ENCODE peak calls at places on chromosomes 3 and 15, in nine cellular contexts. Y, R, M, F, L, G, O, X and H are unnamed samples.

GRCh38 chr3:177196473-177197040 is 725 bp downstream of the TBL1XR1 start:
- DNase-seq in L (peak; percentile 24), Y (peak; percentile 68), G (no peak), O (peak; percentile 53), X (peak; percentile 35), R (no peak), M (no peak), F (no peak), H (no peak)

GRCh38 chr3:59515936-59516335 is 466.1 kb upstream of the CFAP20DC start:
- DNase-seq in X (no peak), O (no peak), L (no peak), Y (peak; percentile 41), F (no peak), G (no peak), M (no peak), R (no peak), H (no peak)

GRCh38 chr3:38549486-38549885 is 53.3 kb downstream of the EXOG start:
- DNase-seq in X (peak; percentile 22), F (no peak), L (no peak), M (no peak), G (no peak), O (no peak), R (no peak), Y (peak; percentile 20), H (no peak)

GRCh38 chr3:183449391-183449790 is 21.0 kb upstream of the MCF2L2 start:
- DNase-seq in F (no peak), L (no peak), M (no peak), X (no peak), G (no peak), Y (no peak), R (no peak), O (peak; percentile 37), H (no peak)

GRCh38 chr3:64806668-64807067 is 118.9 kb upstream of the ADAMTS9 start:
- DNase-seq in Y (no peak), R (no peak), F (no peak), M (no peak), X (no peak), O (no peak), L (no peak), G (no peak), H (no peak)

GRCh38 chr3:132722165-132723023 is at the start of gene NPHP3:
- DNase-seq in M (peak; percentile 97), G (peak; percentile 99), R (peak; percentile 97), Y (peak; percentile 100), O (peak; percentile 95), X (peak; percentile 98), F (peak; percentile 98), L (peak; percentile 98), H (peak; percentile 69)

GRCh38 chr15:96893159-96893906 is 562.8 kb downstream of the NR2F2 start:
- DNase-seq in X (peak; percentile 33), G (no peak), F (no peak), L (no peak), M (no peak), O (peak; percentile 11), Y (peak; percentile 73), R (no peak), H (peak; percentile 10)

GRCh38 chr15:93037341-93038063 is 51.5 kb downstream of the RGMA start:
- DNase-seq in G (peak; percentile 69), M (peak; percentile 62), Y (peak; percentile 65), L (no peak), F (no peak), R (peak; percentile 78), X (no peak), O (peak; percentile 40), H (no peak)

GRCh38 chr15:90002428-90002844 is 1.3 kb downstream of the ZNF710 start:
- DNase-seq in R (peak; percentile 75), M (peak; percentile 43), F (peak; percentile 40), X (no peak), O (peak; percentile 52), L (peak; percentile 47), G (peak; percentile 46), Y (peak; percentile 77), H (no peak)

GRCh38 chr15:37585966-37586656 is 348.3 kb upstream of the TMCO5A start:
- DNase-seq in Y (no peak), F (no peak), L (no peak), G (no peak), X (no peak), M (no peak), R (no peak), O (peak; percentile 93), H (no peak)

GRCh38 chr3:141894524-141895176 is 18.2 kb downstream of the ATP1B3 start:
- DNase-seq in L (no peak), O (peak; percentile 75), M (no peak), R (no peak), Y (no peak), F (no peak), G (no peak), X (no peak), H (no peak)

GRCh38 chr15:80844011-80844732 is 65.0 kb downstream of the CEMIP start:
- DNase-seq in R (no peak), Y (no peak), F (no peak), O (peak; percentile 76), X (no peak), G (no peak), M (no peak), L (no peak), H (no peak)

GRCh38 chr15:87710406-87710805 is 546.1 kb downstream of the NTRK3 start:
- DNase-seq in M (no peak), L (peak; percentile 10), X (no peak), O (peak; percentile 72), F (peak; percentile 11), Y (no peak), R (no peak), G (no peak), H (no peak)

GRCh38 chr3:159520638-159521037 is 468.0 kb upstream of the IL12A start:
- DNase-seq in R (no peak), L (no peak), F (no peak), X (no peak), G (no peak), O (no peak), M (no peak), Y (no peak), H (no peak)

GRCh38 chr3:166303685-166304084 is 466.5 kb upstream of the BCHE start:
- DNase-seq in O (no peak), M (no peak), Y (no peak), L (no peak), R (no peak), G (no peak), X (no peak), F (no peak), H (no peak)

GRCh38 chr3:166304509-166305063 is 467.4 kb upstream of the BCHE start:
- DNase-seq in F (no peak), O (no peak), M (no peak), L (no peak), Y (no peak), R (no peak), G (no peak), X (no peak), H (no peak)
- TF ChIP-seq CTCF in F (no peak), O (no peak), M (no peak), L (no peak), Y (peak; percentile 24), R (no peak), G (no peak), X (no peak), H (no peak)

GRCh38 chr3:9422712-9423424 is 25.5 kb downstream of the SETD5 start:
- DNase-seq in X (peak; percentile 87), G (peak; percentile 54), O (peak; percentile 97), F (peak; percentile 87), R (peak; percentile 52), M (peak; percentile 22), Y (peak; percentile 65), L (peak; percentile 90), H (peak; percentile 91)
- H3K36me3 ChIP-seq in X (no peaks in the 10 kb centered on the region), G (peaks cover 27% of the 10 kb centered on the region), O (peaks cover 3% of the 10 kb centered on the region), F (no peaks in the 10 kb centered on the region), R (peaks cover 34% of the 10 kb centered on the region), M (peaks cover 43% of the 10 kb centered on the region), Y (peaks cover 60% of the 10 kb centered on the region), L (no peaks in the 10 kb centered on the region), H (peaks cover 2% of the 10 kb centered on the region)

GRCh38 chr15:25658560-25658959 is 204.6 kb downstream of the ATP10A start:
- DNase-seq in O (no peak), F (no peak), Y (no peak), X (no peak), R (no peak), L (no peak), G (no peak), M (no peak), H (no peak)

GRCh38 chr15:25663515-25663914 is 199.6 kb downstream of the ATP10A start:
- DNase-seq in Y (no peak), O (no peak), X (no peak), M (no peak), L (no peak), R (no peak), F (no peak), G (no peak), H (no peak)

GRCh38 chr15:25659251-25659650 is 203.9 kb downstream of the ATP10A start:
- DNase-seq in L (no peak), O (no peak), M (no peak), Y (no peak), G (no peak), F (no peak), X (no peak), R (no peak), H (no peak)

GRCh38 chr15:25664761-25665160 is 198.4 kb downstream of the ATP10A start:
- DNase-seq in L (no peak), Y (no peak), R (no peak), F (no peak), M (no peak), O (peak; percentile 17), X (no peak), G (no peak), H (no peak)

GRCh38 chr15:25661898-25662297 is 201.2 kb downstream of the ATP10A start:
- DNase-seq in X (no peak), O (no peak), Y (no peak), R (no peak), M (no peak), L (no peak), F (no peak), G (no peak), H (no peak)
- TF ChIP-seq CTCF in X (no peak), O (no peak), Y (no peak), R (no peak), M (no peak), L (no peak), F (no peak), G (no peak), H (peak; percentile 9)

GRCh38 chr3:149536429-149536828 is 61.9 kb downstream of the TM4SF4 start:
- DNase-seq in G (peak; percentile 50), R (peak; percentile 64), Y (peak; percentile 80), L (peak; percentile 72), X (no peak), F (peak; percentile 69), M (no peak), O (peak; percentile 76), H (no peak)

GRCh38 chr3:149541091-149541491 is 66.6 kb downstream of the TM4SF4 start:
- DNase-seq in L (no peak), M (no peak), X (no peak), F (no peak), R (no peak), G (no peak), O (peak; percentile 72), Y (no peak), H (no peak)

GRCh38 chr3:149535395-149535685 is 60.8 kb downstream of the TM4SF4 start:
- DNase-seq in O (no peak), R (no peak), F (no peak), L (no peak), Y (no peak), M (no peak), X (no peak), G (no peak), H (no peak)

GRCh38 chr3:149539491-149539890 is 65.0 kb downstream of the TM4SF4 start:
- DNase-seq in O (no peak), L (no peak), X (no peak), G (no peak), Y (no peak), R (no peak), F (no peak), M (no peak), H (no peak)

GRCh38 chr3:149538371-149538770 is 63.9 kb downstream of the TM4SF4 start:
- DNase-seq in L (no peak), Y (no peak), F (no peak), M (no peak), X (no peak), O (no peak), R (no peak), G (no peak), H (no peak)
- H3K36me3 ChIP-seq in L (no peaks in the 10 kb centered on the region), Y (peaks cover 14% of the 10 kb centered on the region), F (no peaks in the 10 kb centered on the region), M (no peaks in the 10 kb centered on the region), X (no peaks in the 10 kb centered on the region), O (peaks cover 3% of the 10 kb centered on the region), R (peaks cover 15% of the 10 kb centered on the region), G (peaks cover 14% of the 10 kb centered on the region), H (no peaks in the 10 kb centered on the region)